ENCODE peak calls at places on chromosomes 5 and 9, in four cellular contexts. K is NCI-H1092; P is activated effector memory CD4-positive, alpha-beta T cell treated with Interleukin-2 at 50 U/mL for 16 hours; N is heart left ventricle. V is an unnamed sample.

GRCh38 chr5:90548069-90548593 is 10.5 kb upstream of the ADGRV1 start:
- DNase-seq in P (no peak), K (peak; percentile 64), N (no peak), V (no peak)

GRCh38 chr9:83957029-83957513 is 22.9 kb downstream of the HNRNPK start:
- DNase-seq in K (no peak), N (no peak), P (no peak), V (no peak)

GRCh38 chr9:97502222-97502983 is 937 bp downstream of the TMOD1 start:
- DNase-seq in K (no peak), N (peak; percentile 68), P (no peak), V (peak; percentile 34)

GRCh38 chr5:66744040-66744439 is 147.8 kb downstream of the MAST4 start:
- DNase-seq in K (no peak), N (peak; percentile 48), P (no peak), V (no peak)

GRCh38 chr9:116234091-116234490 is 80.5 kb downstream of the PAPPA start:
- DNase-seq in N (no peak), P (no peak), K (no peak), V (peak; percentile 80)

GRCh38 chr9:2704504-2704903 is 12.8 kb upstream of the KCNV2 start:
- DNase-seq in P (no peak), K (no peak), N (no peak), V (no peak)

GRCh38 chr9:83231039-83231438 is 168.1 kb upstream of the RASEF start:
- DNase-seq in N (no peak), P (no peak), K (no peak), V (no peak)

GRCh38 chr5:110159202-110159601 is 469.5 kb downstream of the MAN2A1 start:
- DNase-seq in K (no peak), P (no peak), N (no peak), V (no peak)

GRCh38 chr9:5767968-5768932 is 64.7 kb downstream of the ERMP1 start:
- DNase-seq in P (no peak), N (no peak), K (no peak), V (no peak)

GRCh38 chr5:140214831-140215230 is 39.8 kb downstream of the CYSTM1 start:
- DNase-seq in K (no peak), N (no peak), P (no peak), V (no peak)

GRCh38 chr5:116778015-116778414 is 203.4 kb upstream of the SEMA6A start:
- DNase-seq in N (no peak), K (no peak), P (no peak), V (peak; percentile 70)

GRCh38 chr9:123406691-123407536 is 50.9 kb downstream of the CRB2 start:
- DNase-seq in N (no peak), P (no peak), K (peak; percentile 65), V (peak; percentile 56)

GRCh38 chr9:84206801-84207200 is 133.8 kb downstream of the SLC28A3 start:
- DNase-seq in P (no peak), N (no peak), K (no peak), V (no peak)

GRCh38 chr9:128841704-128842492 is 12.3 kb upstream of the SPOUT1 start:
- DNase-seq in P (no peak), K (no peak), N (no peak), V (no peak)

GRCh38 chr5:68242743-68243142 is 27.2 kb downstream of the PIK3R1 start:
- DNase-seq in K (no peak), P (no peak), N (no peak), V (no peak)

GRCh38 chr5:98827161-98827560 is 53.7 kb downstream of the RGMB start:
- DNase-seq in K (peak; percentile 10), P (no peak), N (no peak), V (no peak)

GRCh38 chr5:112419050-112419595 is at the start of gene EPB41L4A:
- DNase-seq in P (no peak), K (no peak), N (peak; percentile 65), V (peak; percentile 59)

GRCh38 chr5:171521219-171521633 is 101.8 kb downstream of the FGF18 start:
- DNase-seq in N (no peak), K (no peak), P (no peak), V (peak; percentile 56)

GRCh38 chr9:109934499-109935214 is 154.7 kb downstream of the PALM2AKAP2 start:
- DNase-seq in P (no peak), K (no peak), N (no peak), V (no peak)

GRCh38 chr9:21812945-21813568 is 10.6 kb downstream of the MTAP start:
- DNase-seq in N (peak; percentile 82), P (peak; percentile 55), K (no peak), V (peak; percentile 79)

GRCh38 chr5:90909091-90909503 is 350.5 kb downstream of the ADGRV1 start:
- DNase-seq in P (no peak), K (no peak), N (no peak), V (no peak)

GRCh38 chr5:6827815-6828214 is 114.6 kb downstream of the TENT4A start:
- DNase-seq in N (no peak), K (no peak), P (peak; percentile 13), V (no peak)

GRCh38 chr5:133528841-133529240 is 83.5 kb downstream of the FSTL4 start:
- DNase-seq in N (no peak), P (no peak), K (no peak), V (no peak)

GRCh38 chr9:104682642-104683041 is 11.7 kb upstream of the OR13D1 start:
- DNase-seq in K (peak; percentile 47), P (no peak), N (no peak), V (peak; percentile 7)

GRCh38 chr5:61280766-61281427 is 51.2 kb upstream of the ZSWIM6 start:
- DNase-seq in K (peak; percentile 67), N (peak; percentile 68), P (no peak), V (no peak)

GRCh38 chr9:91116226-91116625 is 245.5 kb downstream of the AUH start:
- DNase-seq in K (no peak), P (no peak), N (no peak), V (no peak)

GRCh38 chr9:126293522-126293889 is 33.1 kb upstream of the MVB12B start:
- DNase-seq in K (no peak), P (no peak), N (no peak), V (peak; percentile 19)

GRCh38 chr9:124428751-124429529 is 13.7 kb upstream of the PSMB7 start:
- DNase-seq in N (no peak), P (no peak), K (peak; percentile 91), V (no peak)

GRCh38 chr5:16894236-16895057 is 41.6 kb downstream of the MYO10 start:
- DNase-seq in N (no peak), K (no peak), P (no peak), V (peak; percentile 84)

GRCh38 chr5:1216211-1216917 is 8.8 kb upstream of the SLC6A18 start:
- DNase-seq in K (no peak), P (no peak), N (peak; percentile 40), V (no peak)

V was measured in ELF-1.